ENCODE peak calls at places on chromosome 14, in nine cellular contexts. E is right cardiac atrium; G is transverse colon; M is mucosa of descending colon; L is CD8-positive, alpha-beta memory T cell; N is upper lobe of right lung; R is K562; I is neural progenitor cell; W is IMR-90. P is an unnamed sample. For H3K4me1, the result is how much of the 10 kb centered on the place peaks cover.

GRCh38 chr14:33062881-33063280 is 124.2 kb downstream of the NPAS3 start:
- DNase-seq in E (no peak), G (no peak), M (no peak), L (no peak), N (no peak), R (no peak), I (no peak), W (no peak), P (no peak)

GRCh38 chr14:72432748-72433147 is 461.2 kb downstream of the DPF3 start:
- DNase-seq in E (no peak), G (no peak), M (no peak), L (no peak), N (no peak), R (no peak), I (no peak), W (no peak), P (no peak)

GRCh38 chr14:42374332-42374731 is 767.7 kb downstream of the LRFN5 start:
- DNase-seq in E (no peak), G (no peak), M (no peak), L (no peak), N (no peak), R (no peak), I (no peak), W (no peak), P (no peak)

GRCh38 chr14:42229294-42229693 is 622.6 kb downstream of the LRFN5 start:
- DNase-seq in E (no peak), G (no peak), M (no peak), L (no peak), N (no peak), R (no peak), I (no peak), W (no peak), P (no peak)

GRCh38 chr14:93013368-93013719 is 90.4 kb downstream of the CHGA start:
- DNase-seq in E (peak), G (no peak), M (no peak), L (no peak), N (no peak), R (no peak), I (no peak), W (peak), P (no peak)

GRCh38 chr14:40346275-40346674 is 914.0 kb upstream of the FBXO33 start:
- DNase-seq in E (no peak), G (no peak), M (no peak), L (no peak), N (no peak), R (no peak), I (no peak), W (no peak), P (no peak)

GRCh38 chr14:75279153-75279738 is 618 bp downstream of the FOS start:
- DNase-seq in E (peak), G (peak), M (peak), L (peak), N (peak), R (peak), I (peak), W (peak), P (peak)

GRCh38 chr14:21025374-21026151 is 702 bp upstream of the NDRG2 start:
- DNase-seq in E (peak), G (peak), M (peak), L (no peak), N (peak), R (peak), I (peak), W (no peak), P (peak)

GRCh38 chr14:69631509-69631908 is 20.1 kb downstream of the SUSD6 start:
- DNase-seq in E (no peak), G (no peak), M (no peak), L (no peak), N (no peak), R (no peak), I (no peak), W (peak), P (no peak)

GRCh38 chr14:105480165-105480564 is 5.5 kb downstream of the CRIP2 start:
- DNase-seq in E (no peak), G (no peak), M (peak), L (peak), N (no peak), R (no peak), I (no peak), W (no peak), P (no peak)
- H3K4me1 ChIP-seq in E (under half), G (half or more), M (half or more), L (half or more), N (half or more), R (under half), I (under half), W (under half), P (half or more)

DNA sequence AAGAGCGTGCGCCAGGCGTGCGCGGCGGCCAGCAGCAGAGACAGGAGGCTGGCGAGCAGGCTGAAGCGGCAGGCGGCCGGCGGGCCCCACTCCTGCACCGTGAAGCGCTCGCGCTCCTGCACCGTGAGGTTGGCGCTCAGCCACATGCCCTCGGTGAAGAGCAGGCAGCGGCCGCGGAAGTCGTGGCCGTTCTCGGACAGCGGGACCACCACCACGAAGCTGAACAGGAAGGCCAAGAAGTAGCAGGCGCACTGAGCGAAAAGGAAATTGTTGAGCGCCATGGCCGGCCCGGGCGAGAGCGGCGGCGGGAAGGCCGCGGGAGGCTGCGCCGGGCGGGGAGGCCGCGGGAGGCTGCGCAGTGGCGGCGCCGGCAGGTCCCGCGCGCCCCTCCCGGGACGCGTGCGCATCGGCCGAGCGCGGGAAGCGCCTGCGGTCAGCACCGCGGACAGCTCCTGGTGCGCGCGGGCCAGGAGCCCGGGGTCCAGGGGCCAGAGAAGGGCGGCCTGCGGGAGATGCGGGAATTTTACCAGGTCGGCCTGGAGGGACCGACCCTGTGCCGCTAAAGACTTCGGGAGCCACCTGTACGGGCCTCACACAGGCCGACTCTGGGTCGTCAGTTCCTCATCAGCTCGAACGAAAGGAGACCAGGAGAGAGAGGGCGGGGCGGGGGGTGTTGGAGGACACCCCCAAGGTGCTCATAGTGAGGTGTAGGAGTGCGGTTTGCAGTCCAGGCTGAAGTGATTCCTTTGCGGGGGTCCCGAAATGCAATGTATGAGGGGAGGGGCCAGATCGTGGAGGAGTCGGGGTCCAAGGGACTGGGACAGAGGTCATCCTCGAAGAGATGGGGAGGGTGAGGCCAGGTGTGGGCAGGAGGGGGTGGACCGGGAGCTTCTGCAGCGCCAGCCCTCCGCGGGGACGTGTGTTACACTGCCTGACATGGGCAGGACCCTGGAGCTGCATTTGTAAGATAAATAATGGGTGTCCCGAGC is at the start of gene TMEM179:
- DNase-seq in E (peak), G (no peak), M (no peak), L (no peak), N (no peak), R (peak), I (peak), W (peak), P (peak)
- H3K4me3 ChIP-seq in E (peak), G (no peak), M (no peak), L (no peak), N (no peak), R (no peak), I (peak), W (no peak), P (no peak)

GRCh38 chr14:95313246-95313645 is 6.5 kb downstream of the CLMN start:
- DNase-seq in E (no peak), G (no peak), M (no peak), L (no peak), N (no peak), R (no peak), I (no peak), W (no peak), P (no peak)
- H3K4me1 ChIP-seq in E (under half), G (under half), M (half or more), L (under half), N (under half), R (under half), I (under half), W (under half), P (half or more)

GRCh38 chr14:99605299-99605961 is 1.4 kb upstream of the CCDC85C start:
- DNase-seq in E (peak), G (peak), M (peak), L (peak), N (peak), R (peak), I (peak), W (peak), P (peak)

GRCh38 chr14:99608591-99608990 is 4.6 kb upstream of the CCDC85C start:
- DNase-seq in E (no peak), G (no peak), M (no peak), L (no peak), N (no peak), R (no peak), I (no peak), W (no peak), P (no peak)

GRCh38 chr14:99604766-99605298 is 825 bp upstream of the CCDC85C start:
- DNase-seq in E (peak), G (peak), M (no peak), L (no peak), N (peak), R (peak), I (peak), W (peak), P (peak)

GRCh38 chr14:99603965-99604765 is at the start of gene CCDC85C:
- DNase-seq in E (peak), G (peak), M (peak), L (peak), N (peak), R (peak), I (peak), W (peak), P (peak)

DNA sequence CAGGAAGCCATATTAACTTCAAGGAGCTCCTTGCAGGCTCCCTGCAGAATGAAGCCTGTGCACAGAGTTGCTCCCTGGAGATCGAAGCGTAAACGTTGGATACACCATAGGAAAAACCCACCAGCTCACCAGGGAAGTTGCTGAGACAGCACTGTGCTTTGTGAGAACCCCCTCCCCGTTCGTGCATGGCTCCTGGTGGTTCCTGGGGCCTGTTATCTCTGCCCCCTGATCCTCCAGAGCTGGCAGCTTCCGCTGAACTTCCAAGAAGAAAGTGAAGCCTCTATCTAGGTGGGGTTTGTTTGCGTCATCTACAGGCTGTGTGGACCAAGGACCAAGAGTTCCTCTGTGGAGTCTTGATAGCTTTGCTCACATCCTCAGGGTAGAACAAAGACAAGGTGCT is 2.4 kb upstream of the CCDC85C start:
- DNase-seq in E (peak), G (no peak), M (no peak), L (no peak), N (no peak), R (peak), I (no peak), W (no peak), P (no peak)
- H3K4me3 ChIP-seq in E (no peak), G (no peak), M (no peak), L (no peak), N (no peak), R (no peak), I (no peak), W (no peak), P (no peak)

GRCh38 chr14:23219075-23219474 is 18.7 kb upstream of the RNF212B start:
- DNase-seq in E (no peak), G (no peak), M (no peak), L (no peak), N (no peak), R (no peak), I (no peak), W (no peak), P (no peak)

GRCh38 chr14:23217032-23217431 is 20.7 kb upstream of the RNF212B start:
- DNase-seq in E (no peak), G (no peak), M (no peak), L (no peak), N (no peak), R (no peak), I (no peak), W (no peak), P (no peak)

GRCh38 chr14:23215421-23215820 is 22.3 kb upstream of the RNF212B start:
- DNase-seq in E (no peak), G (no peak), M (no peak), L (no peak), N (no peak), R (no peak), I (no peak), W (no peak), P (no peak)

DNA sequence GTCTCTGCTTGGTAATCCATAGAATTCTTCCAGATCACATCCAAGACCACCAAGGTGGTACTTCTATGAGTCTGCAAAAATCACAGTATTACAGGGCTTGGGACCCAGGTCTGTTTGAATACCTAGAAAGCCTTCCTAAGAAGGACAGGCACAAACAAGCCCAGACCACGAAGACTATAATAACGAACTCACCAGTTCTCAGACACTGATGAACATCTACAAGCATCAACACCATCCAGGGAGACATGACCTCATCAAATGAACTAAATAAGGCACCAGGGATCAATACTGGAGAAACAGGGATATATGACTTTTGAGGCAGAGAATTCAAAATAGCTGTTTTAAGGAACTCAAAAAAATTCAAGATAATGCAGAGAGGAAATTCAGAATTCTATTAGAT is 20.1 kb upstream of the RNF212B start:
- DNase-seq in E (no peak), G (no peak), M (no peak), L (no peak), N (no peak), R (no peak), I (no peak), W (no peak), P (no peak)
- H3K4me1 ChIP-seq in E (under half), G (under half), M (under half), L (under half), N (under half), R (under half), I (under half), W (under half), P (under half)

GRCh38 chr14:44897844-44898151 is 63.9 kb downstream of the KLHL28 start:
- DNase-seq in E (no peak), G (no peak), M (no peak), L (no peak), N (no peak), R (peak), I (no peak), W (peak), P (no peak)

GRCh38 chr14:44897041-44897843 is 64.5 kb downstream of the KLHL28 start:
- DNase-seq in E (peak), G (peak), M (peak), L (peak), N (peak), R (peak), I (peak), W (peak), P (peak)

GRCh38 chr14:44896275-44897040 is 65.3 kb downstream of the KLHL28 start:
- DNase-seq in E (no peak), G (no peak), M (no peak), L (no peak), N (no peak), R (no peak), I (no peak), W (no peak), P (no peak)

GRCh38 chr14:44895716-44896115 is 66.0 kb downstream of the KLHL28 start:
- DNase-seq in E (no peak), G (no peak), M (no peak), L (no peak), N (no peak), R (no peak), I (no peak), W (peak), P (no peak)

GRCh38 chr14:44898547-44898946 is 63.2 kb downstream of the KLHL28 start:
- DNase-seq in E (no peak), G (no peak), M (no peak), L (no peak), N (no peak), R (no peak), I (no peak), W (peak), P (no peak)
- H3K4me3 ChIP-seq in E (peak), G (no peak), M (no peak), L (no peak), N (peak), R (no peak), I (peak), W (peak), P (no peak)

GRCh38 chr14:54673193-54674121 is 106.5 kb downstream of the SAMD4A start:
- DNase-seq in E (no peak), G (no peak), M (no peak), L (no peak), N (no peak), R (peak), I (no peak), W (peak), P (no peak)

GRCh38 chr14:54674342-54674741 is 107.4 kb downstream of the SAMD4A start:
- DNase-seq in E (no peak), G (no peak), M (no peak), L (no peak), N (no peak), R (no peak), I (no peak), W (no peak), P (no peak)

GRCh38 chr14:54676822-54677708 is 110.1 kb downstream of the SAMD4A start:
- DNase-seq in E (no peak), G (no peak), M (no peak), L (no peak), N (no peak), R (no peak), I (peak), W (peak), P (peak)

GRCh38 chr14:54672688-54673087 is 105.8 kb downstream of the SAMD4A start:
- DNase-seq in E (no peak), G (no peak), M (no peak), L (no peak), N (no peak), R (no peak), I (no peak), W (no peak), P (no peak)

GRCh38 chr14:54675236-54676125 is 108.6 kb downstream of the SAMD4A start:
- DNase-seq in E (no peak), G (no peak), M (no peak), L (no peak), N (no peak), R (no peak), I (no peak), W (no peak), P (no peak)
- H3K4me1 ChIP-seq in E (under half), G (under half), M (under half), L (under half), N (under half), R (under half), I (under half), W (under half), P (under half)

DNA sequence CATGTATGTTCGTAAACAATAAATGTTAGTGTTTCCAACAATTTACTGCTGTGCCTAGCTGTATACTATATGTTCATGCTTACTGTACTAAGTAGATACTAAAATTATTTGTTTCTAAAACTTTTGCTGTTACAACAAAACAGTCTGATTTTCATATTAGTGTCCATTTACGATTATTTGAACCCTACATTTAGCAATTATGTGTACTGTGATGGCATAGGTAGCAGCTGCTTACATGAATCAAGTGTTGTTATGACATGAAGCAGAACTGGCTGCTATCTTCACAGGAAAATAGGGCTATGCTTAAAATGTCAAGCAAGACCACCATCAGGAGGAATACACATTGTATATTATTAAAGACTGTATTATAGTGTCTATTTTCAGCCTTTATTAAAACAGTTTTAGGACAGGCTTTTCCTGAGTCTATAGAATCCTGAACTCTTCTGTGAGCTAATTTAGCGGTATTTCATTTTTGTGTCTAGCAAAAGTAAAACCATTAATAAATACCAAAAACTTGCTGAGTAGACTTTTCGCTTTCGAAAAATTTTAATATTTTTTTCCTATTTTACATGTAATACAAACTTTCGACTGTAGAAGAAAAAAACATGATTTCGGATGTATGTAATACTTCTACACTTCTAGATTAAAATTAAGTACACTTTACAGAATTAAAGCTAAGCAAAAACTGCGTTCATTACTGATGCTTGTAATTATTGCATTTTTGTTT is 1.1 kb upstream of the WDR89 start:
- DNase-seq in E (no peak), G (no peak), M (no peak), L (no peak), N (no peak), R (peak), I (no peak), W (no peak), P (no peak)
- H3K4me3 ChIP-seq in E (peak), G (no peak), M (no peak), L (peak), N (peak), R (peak), I (peak), W (peak), P (no peak)